ENCODE peak calls at places on chromosome 16, in four cellular contexts. V is WTC11, E is K562, R is HepG2. X is an unnamed sample.

GRCh38 chr16:11205754-11206459 is 50.1 kb downstream of the SOCS1 start:
- DNase-seq in V (no peak), E (no peak), R (peak), X (no peak)

GRCh38 chr16:71658771-71659170 is 32.8 kb downstream of the MARVELD3 start:
- DNase-seq in V (no peak), E (no peak), R (no peak), X (no peak)

GRCh38 chr16:52526429-52526828 is 20.5 kb downstream of the TOX3 start:
- DNase-seq in V (no peak), E (no peak), R (no peak), X (no peak)

GRCh38 chr16:75475420-75475847 is 10.9 kb upstream of the TMEM170A start:
- DNase-seq in V (no peak), E (no peak), R (no peak), X (no peak)

GRCh38 chr16:5015351-5015750 is 18.4 kb downstream of the NAGPA start:
- DNase-seq in V (no peak), E (peak), R (no peak), X (no peak)

GRCh38 chr16:82609140-82609539 is 17.6 kb upstream of the CDH13 start:
- DNase-seq in V (no peak), E (no peak), R (no peak), X (no peak)

GRCh38 chr16:56608876-56609462 is 585 bp downstream of the MT2A start:
- DNase-seq in V (no peak), E (no peak), R (no peak), X (no peak)

GRCh38 chr16:65229191-65229662 is 107.4 kb upstream of the CDH11 start:
- DNase-seq in V (no peak), E (no peak), R (no peak), X (no peak)

GRCh38 chr16:79863128-79864031 is 262.8 kb upstream of the MAF start:
- DNase-seq in V (no peak), E (peak), R (no peak), X (no peak)

GRCh38 chr16:87580855-87581261 is 21.4 kb upstream of the JPH3 start:
- DNase-seq in V (no peak), E (peak), R (no peak), X (peak)

GRCh38 chr16:89450537-89450936 is 39.8 kb downstream of the ANKRD11 start:
- DNase-seq in V (no peak), E (no peak), R (no peak), X (no peak)

GRCh38 chr16:81061855-81062608 is 15.0 kb downstream of the C16orf46 start:
- DNase-seq in V (no peak), E (no peak), R (no peak), X (no peak)

GRCh38 chr16:64910351-64910750 is 211.5 kb downstream of the CDH11 start:
- DNase-seq in V (peak), E (no peak), R (no peak), X (no peak)

GRCh38 chr16:76668207-76668725 is 391.1 kb downstream of the CNTNAP4 start:
- DNase-seq in V (peak), E (peak), R (peak), X (peak)

GRCh38 chr16:66291833-66292232 is 74.7 kb upstream of the CDH5 start:
- DNase-seq in V (no peak), E (no peak), R (no peak), X (no peak)

GRCh38 chr16:53608094-53608493 is 95.6 kb downstream of the RPGRIP1L start:
- DNase-seq in V (no peak), E (no peak), R (no peak), X (no peak)

GRCh38 chr16:56106527-56106926 is 84.8 kb upstream of the GNAO1 start:
- DNase-seq in V (no peak), E (no peak), R (no peak), X (no peak)

GRCh38 chr16:71351558-71351901 is 7.0 kb upstream of the CALB2 start:
- DNase-seq in V (no peak), E (no peak), R (no peak), X (no peak)

GRCh38 chr16:22372882-22373661 is 1.3 kb downstream of the CDR2 start:
- DNase-seq in V (no peak), E (no peak), R (no peak), X (no peak)

GRCh38 chr16:82456683-82457082 is 170.1 kb upstream of the CDH13 start:
- DNase-seq in V (peak), E (peak), R (peak), X (peak)

GRCh38 chr16:4944333-4945281 is 7.7 kb upstream of the PPL start:
- DNase-seq in V (peak), E (peak), R (peak), X (peak)

GRCh38 chr16:26447570-26447969 is 619.2 kb upstream of the C16orf82 start:
- DNase-seq in V (no peak), E (no peak), R (no peak), X (no peak)

GRCh38 chr16:67406111-67406593 is 10.1 kb downstream of the ZDHHC1 start:
- DNase-seq in V (no peak), E (no peak), R (no peak), X (no peak)

GRCh38 chr16:68752602-68753001 is 15.5 kb downstream of the CDH1 start:
- DNase-seq in V (no peak), E (no peak), R (peak), X (no peak)

GRCh38 chr16:19884611-19885455 is at the start of gene GPRC5B:
- DNase-seq in V (peak), E (peak), R (no peak), X (peak)

GRCh38 chr16:9713907-9714306 is 468.3 kb downstream of the GRIN2A start:
- DNase-seq in V (no peak), E (no peak), R (no peak), X (no peak)

GRCh38 chr16:4615389-4616046 is 830 bp upstream of the UBALD1 start:
- DNase-seq in V (no peak), E (no peak), R (no peak), X (no peak)

GRCh38 chr16:56849690-56850680 is 15.0 kb upstream of the SLC12A3 start:
- DNase-seq in V (no peak), E (no peak), R (peak), X (no peak)

GRCh38 chr16:14641877-14642276 is 9.1 kb downstream of the BFAR start:
- DNase-seq in V (no peak), E (no peak), R (no peak), X (no peak)

GRCh38 chr16:29926675-29927522 is 873 bp upstream of the KCTD13 start:
- DNase-seq in V (no peak), E (peak), R (peak), X (peak)

GRCh38 chr16:67936124-67936875 is at the start of gene PSMB10:
- DNase-seq in V (peak), E (peak), R (peak), X (peak)

GRCh38 chr16:26981266-26981938 is 85.3 kb upstream of the C16orf82 start:
- DNase-seq in V (no peak), E (no peak), R (no peak), X (no peak)

GRCh38 chr16:28985206-28985605 is 354 bp downstream of the LAT start:
- DNase-seq in V (no peak), E (no peak), R (no peak), X (no peak)

GRCh38 chr16:72241930-72242329 is 70.0 kb upstream of the PMFBP1 start:
- DNase-seq in V (no peak), E (peak), R (peak), X (peak)

GRCh38 chr16:83899978-83900377 is 1.1 kb downstream of the MLYCD start:
- DNase-seq in V (no peak), E (no peak), R (peak), X (no peak)

GRCh38 chr16:2785101-2785991 is 2.0 kb downstream of the PRSS33 start:
- DNase-seq in V (peak), E (peak), R (no peak), X (no peak)

GRCh38 chr16:63230383-63230782 is 1194.1 kb upstream of the CDH8 start:
- DNase-seq in V (no peak), E (no peak), R (no peak), X (no peak)

GRCh38 chr16:25014500-25015147 is 545 bp downstream of the ARHGAP17 start:
- DNase-seq in V (peak), E (peak), R (peak), X (peak)
- TF ChIP-seq ELF4 in V (no peak), E (no peak), R (no peak), X (no peak)

DNA sequence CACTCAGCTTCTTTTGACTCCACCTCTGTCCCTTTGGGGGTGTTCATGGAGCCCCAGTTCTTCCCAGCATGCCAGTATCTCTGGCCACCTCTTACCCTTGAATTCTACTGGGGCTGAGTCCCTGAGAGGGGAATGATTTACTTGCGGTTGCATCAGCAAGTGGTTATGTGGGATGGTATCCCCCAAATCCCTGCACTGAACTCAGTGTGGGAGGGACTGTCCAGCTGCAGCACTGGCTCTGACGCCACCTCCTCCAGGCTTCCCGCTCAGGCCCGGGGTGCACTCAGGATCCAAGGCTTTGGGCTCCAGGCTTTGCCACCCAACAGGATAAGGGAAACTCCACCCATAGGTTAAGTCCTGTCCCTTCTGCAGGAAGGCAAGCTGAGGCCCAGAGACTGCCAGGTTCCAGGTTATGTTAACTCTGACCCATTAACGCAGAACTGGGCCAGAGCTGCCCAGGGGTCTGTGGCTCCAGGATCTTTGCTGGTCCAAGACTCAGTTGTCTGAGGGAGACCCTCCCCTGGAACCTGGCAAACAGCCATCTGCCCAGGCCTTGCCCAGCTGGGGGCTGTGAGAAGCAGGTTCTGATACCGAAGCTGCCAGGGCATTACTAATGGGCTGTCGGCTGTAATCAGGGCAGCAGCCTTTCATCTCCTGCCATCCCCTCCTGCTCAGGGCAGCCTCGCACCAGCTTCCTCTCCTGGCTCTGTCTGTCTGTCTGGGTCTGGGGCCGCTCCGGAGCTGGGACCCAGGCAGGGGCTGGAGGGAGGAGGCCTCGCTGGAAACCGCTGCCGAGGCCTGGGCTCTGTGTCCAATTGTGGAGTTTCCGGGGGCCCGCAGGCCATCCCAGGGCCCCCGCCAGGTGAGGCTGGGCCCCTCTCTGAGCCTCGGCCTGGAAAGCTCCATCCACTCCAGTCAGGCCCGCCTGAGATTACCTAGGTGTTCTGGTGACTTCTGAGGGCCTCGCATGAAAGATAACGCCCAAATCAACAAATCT is 21.4 kb upstream of the BRD7 start:
- DNase-seq in V (no peak), E (no peak), R (no peak), X (no peak)
- TF ChIP-seq ELF4 in V (no peak), E (no peak), R (no peak), X (no peak)

GRCh38 chr16:24839347-24839972 is 6.3 kb upstream of the SLC5A11 start:
- DNase-seq in V (no peak), E (no peak), R (no peak), X (no peak)

GRCh38 chr16:24841291-24841690 is 4.5 kb upstream of the SLC5A11 start:
- DNase-seq in V (no peak), E (no peak), R (no peak), X (no peak)

GRCh38 chr16:24837969-24838368 is 7.8 kb upstream of the SLC5A11 start:
- DNase-seq in V (no peak), E (no peak), R (no peak), X (no peak)

GRCh38 chr16:24836836-24837235 is 8.9 kb upstream of the SLC5A11 start:
- DNase-seq in V (no peak), E (no peak), R (no peak), X (no peak)

DNA sequence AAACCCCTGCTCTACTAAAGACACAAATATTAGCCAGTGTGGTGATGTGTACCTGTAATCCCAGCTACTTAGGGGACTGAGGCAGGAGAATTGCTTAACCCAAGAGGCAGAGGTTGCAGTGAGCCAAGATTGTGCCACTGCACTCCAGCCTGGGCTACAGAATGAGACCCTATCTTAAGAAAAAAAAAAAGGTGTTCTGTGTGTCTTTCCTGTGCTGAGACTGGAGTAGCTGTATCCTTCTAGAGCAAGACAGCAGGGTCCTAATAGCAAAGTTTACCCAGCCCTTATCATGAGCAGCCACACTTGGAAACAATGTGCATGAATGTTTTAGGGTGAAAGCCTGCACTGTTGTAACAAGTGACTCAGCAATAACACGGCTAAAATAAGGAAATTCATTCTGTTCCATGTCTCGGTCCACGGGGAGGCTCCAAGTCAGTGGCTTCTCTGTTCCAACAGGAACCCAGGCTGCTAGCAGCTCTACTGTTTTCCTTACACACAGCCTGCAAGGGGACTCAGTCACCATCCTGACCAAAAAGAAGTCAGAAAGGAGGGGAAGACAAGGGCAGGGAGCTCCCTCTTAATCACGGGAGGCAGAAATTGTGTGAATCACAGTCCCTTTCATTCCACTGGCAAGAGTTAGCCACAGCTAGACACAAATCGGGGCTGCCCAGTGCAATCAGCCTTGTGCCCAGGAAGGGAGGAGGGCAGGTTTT is 7.1 kb upstream of the SLC5A11 start:
- DNase-seq in V (no peak), E (peak), R (peak), X (no peak)
- TF ChIP-seq ELF4 in V (no peak), E (peak), R (no peak), X (no peak)

GRCh38 chr16:12643034-12643455 is 160.6 kb downstream of the CPPED1 start:
- DNase-seq in V (no peak), E (no peak), R (no peak), X (no peak)

GRCh38 chr16:12651765-12652531 is 151.7 kb downstream of the CPPED1 start:
- DNase-seq in V (no peak), E (no peak), R (no peak), X (no peak)

GRCh38 chr16:12649356-12649755 is 154.3 kb downstream of the CPPED1 start:
- DNase-seq in V (no peak), E (no peak), R (no peak), X (no peak)

GRCh38 chr16:12646098-12646489 is 157.6 kb downstream of the CPPED1 start:
- DNase-seq in V (no peak), E (no peak), R (no peak), X (no peak)

DNA sequence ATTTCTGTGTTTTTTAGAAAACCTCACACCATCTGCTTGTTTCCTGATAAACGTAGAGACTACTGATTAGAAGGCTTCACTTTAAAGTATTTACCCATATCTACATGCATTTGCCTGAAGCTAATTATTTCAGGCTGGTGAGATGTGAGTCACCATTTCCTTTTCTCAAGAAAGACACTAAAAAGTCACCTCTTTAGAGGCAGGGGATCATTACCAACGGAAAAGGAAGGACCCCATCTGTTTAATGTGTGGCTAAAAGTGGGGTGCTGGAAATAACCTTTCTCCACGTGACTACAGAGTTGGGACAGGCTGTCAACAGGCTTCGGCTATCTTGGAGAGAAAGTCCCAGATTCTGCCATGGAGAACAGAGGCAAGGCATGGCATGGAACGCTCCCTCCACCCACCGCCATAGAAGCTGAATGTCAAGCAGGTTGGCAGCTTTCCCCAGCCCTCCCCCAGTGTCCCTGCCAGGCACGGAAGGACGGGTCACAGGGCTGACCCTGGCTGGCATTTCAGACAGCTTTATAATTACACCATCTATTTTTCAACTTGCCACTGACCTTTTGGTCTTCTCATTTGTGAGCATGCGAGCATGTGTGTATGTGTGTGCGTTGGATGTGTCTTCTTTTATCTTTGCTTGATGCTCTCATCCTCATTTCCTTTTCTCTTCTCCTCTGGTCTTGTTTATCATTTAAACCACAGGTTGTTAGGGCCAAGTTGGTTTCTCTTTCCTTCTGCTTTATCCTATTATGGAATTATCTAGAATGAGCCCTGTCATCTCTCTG is 157.0 kb downstream of the CPPED1 start:
- DNase-seq in V (no peak), E (no peak), R (peak), X (no peak)
- TF ChIP-seq ELF4 in V (no peak), E (no peak), R (no peak), X (no peak)

GRCh38 chr16:31436221-31437045 is 6.2 kb downstream of the ZNF843 start:
- DNase-seq in V (no peak), E (no peak), R (no peak), X (no peak)

GRCh38 chr16:31439519-31439918 is 3.1 kb downstream of the ZNF843 start:
- DNase-seq in V (no peak), E (no peak), R (no peak), X (no peak)

GRCh38 chr16:31440511-31441184 is 1.9 kb downstream of the ZNF843 start:
- DNase-seq in V (no peak), E (no peak), R (no peak), X (no peak)

GRCh38 chr16:31438414-31438813 is 4.2 kb downstream of the ZNF843 start:
- DNase-seq in V (no peak), E (no peak), R (no peak), X (no peak)

GRCh38 chr16:31441956-31442355 is 633 bp downstream of the ZNF843 start:
- DNase-seq in V (no peak), E (no peak), R (no peak), X (no peak)
- TF ChIP-seq ELF4 in V (no peak), E (no peak), R (no peak), X (no peak)

GRCh38 chr16:969508-970378 is 1.0 kb downstream of the LMF1 start:
- DNase-seq in V (peak), E (no peak), R (no peak), X (peak)
- TF ChIP-seq ELF4 in V (no peak), E (no peak), R (no peak), X (no peak)

DNA sequence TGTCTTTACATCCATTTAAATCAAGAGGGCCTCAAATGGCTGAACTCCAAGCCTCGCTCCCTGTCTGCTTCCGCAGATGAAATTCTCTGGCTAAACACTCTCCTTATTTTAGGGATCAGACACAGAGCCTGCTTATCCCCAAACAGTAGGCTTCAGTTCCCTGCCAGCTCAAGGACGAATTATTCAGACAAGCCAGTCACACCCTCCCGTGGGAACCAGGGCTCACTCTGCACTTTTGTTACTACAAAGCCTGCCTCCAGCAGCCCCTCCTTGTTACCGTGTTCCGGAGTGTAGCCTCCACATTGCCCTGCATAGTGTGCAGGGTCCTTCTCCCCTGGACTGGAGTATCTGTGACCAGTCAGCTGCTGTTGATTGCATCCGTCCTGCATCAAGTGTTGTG is 46.6 kb upstream of the LCMT1 start:
- DNase-seq in V (no peak), E (no peak), R (peak), X (no peak)
- TF ChIP-seq ELF4 in V (no peak), E (no peak), R (no peak), X (no peak)